ENCODE peak calls at places on chromosome 13, in five cellular contexts. Z, U, T, Q and O are unnamed samples.

GRCh38 chr13:34578471-34578870 is 363.6 kb upstream of the NBEA start:
- DNase-seq in Z (no peak), Q (peak), T (no peak), U (no peak), O (no peak)

GRCh38 chr13:22499919-22500318 is 680.9 kb upstream of the SGCG start:
- DNase-seq in T (no peak), Z (no peak), U (no peak), Q (no peak), O (no peak)

GRCh38 chr13:50291611-50292010 is 276.4 kb downstream of the KCNRG start:
- DNase-seq in Z (no peak), T (no peak), U (no peak), Q (peak), O (no peak)

GRCh38 chr13:25756916-25757315 is 294.9 kb downstream of the SHISA2 start:
- DNase-seq in Z (no peak), U (no peak), T (no peak), Q (no peak), O (no peak)

GRCh38 chr13:106139942-106140341 is 395.5 kb downstream of the EFNB2 start:
- DNase-seq in T (no peak), U (no peak), Q (no peak), Z (no peak), O (no peak)

GRCh38 chr13:101965096-101965495 is 436.8 kb downstream of the FGF14 start:
- DNase-seq in T (no peak), Q (no peak), U (no peak), Z (no peak), O (no peak)

GRCh38 chr13:78398743-78399410 is 204.5 kb downstream of the POU4F1 start:
- DNase-seq in T (no peak), U (no peak), Z (no peak), Q (no peak), O (no peak)

GRCh38 chr13:31236211-31236786 is 36.5 kb downstream of the B3GLCT start:
- DNase-seq in Q (peak), U (peak), Z (no peak), T (peak), O (no peak)

GRCh38 chr13:21822029-21822428 is 151.2 kb downstream of the FGF9 start:
- DNase-seq in U (no peak), T (no peak), Z (no peak), Q (no peak), O (no peak)

GRCh38 chr13:48727252-48728011 is 73.7 kb downstream of the CYSLTR2 start:
- DNase-seq in U (no peak), T (no peak), Q (peak), Z (no peak), O (no peak)

GRCh38 chr13:94667190-94667589 is 45.2 kb downstream of the SOX21 start:
- DNase-seq in T (no peak), Q (no peak), U (no peak), Z (no peak), O (no peak)

GRCh38 chr13:34522818-34523217 is 419.3 kb upstream of the NBEA start:
- DNase-seq in T (no peak), U (no peak), Q (no peak), Z (no peak), O (no peak)

GRCh38 chr13:52760078-52760477 is 20.5 kb upstream of the CNMD start:
- DNase-seq in T (no peak), U (no peak), Z (no peak), Q (no peak), O (no peak)

GRCh38 chr13:32624441-32624840 is 38.2 kb downstream of the PDS5B start:
- DNase-seq in U (no peak), Q (no peak), T (no peak), Z (no peak), O (no peak)

GRCh38 chr13:95437561-95437960 is 115.0 kb upstream of the CLDN10 start:
- DNase-seq in T (no peak), U (no peak), Q (no peak), Z (no peak), O (no peak)

GRCh38 chr13:95298971-95299627 is 2.2 kb downstream of the ABCC4 start:
- DNase-seq in Q (peak), Z (no peak), U (no peak), T (peak), O (no peak)

GRCh38 chr13:41917641-41918040 is 43.3 kb downstream of the VWA8 start:
- DNase-seq in Q (peak), Z (no peak), U (peak), T (peak), O (no peak)

GRCh38 chr13:44734204-44734707 is 158.1 kb upstream of the TSC22D1 start:
- DNase-seq in T (peak), Q (peak), Z (no peak), U (no peak), O (no peak)

GRCh38 chr13:98445340-98446233 is 131.3 kb downstream of the STK24 start:
- DNase-seq in T (no peak), Z (peak), Q (peak), U (no peak), O (peak)

GRCh38 chr13:75399879-75400217 is 82.1 kb downstream of the TBC1D4 start:
- DNase-seq in U (no peak), Z (no peak), Q (no peak), T (no peak), O (no peak)

GRCh38 chr13:63840551-63841421 is 2425.1 kb upstream of the PCDH20 start:
- DNase-seq in T (no peak), Z (no peak), U (no peak), Q (no peak), O (no peak)

GRCh38 chr13:44815507-44816074 is 173.7 kb downstream of the NUFIP1 start:
- DNase-seq in T (peak), Q (peak), U (peak), Z (no peak), O (no peak)

GRCh38 chr13:43159007-43159406 is 135.6 kb downstream of the DNAJC15 start:
- DNase-seq in U (no peak), Q (peak), Z (no peak), T (peak), O (no peak)

GRCh38 chr13:74550039-74550438 is 415.8 kb upstream of the KLF12 start:
- DNase-seq in Z (no peak), Q (no peak), T (no peak), U (no peak), O (no peak)

GRCh38 chr13:43769552-43769951 is 17.2 kb downstream of the ENOX1 start:
- DNase-seq in U (no peak), T (no peak), Z (no peak), Q (no peak), O (no peak)

GRCh38 chr13:106859505-106859904 is 291.6 kb upstream of the ARGLU1 start:
- DNase-seq in T (no peak), Z (no peak), Q (no peak), U (no peak), O (no peak)

GRCh38 chr13:50664961-50665360 is 178.5 kb downstream of the DLEU7 start:
- DNase-seq in T (no peak), Q (no peak), U (no peak), Z (peak), O (no peak)

GRCh38 chr13:72726721-72727416 is 560 bp downstream of the MZT1 start:
- DNase-seq in T (no peak), Q (peak), U (no peak), Z (peak), O (no peak)

GRCh38 chr13:98158172-98158907 is 15.4 kb downstream of the FARP1 start:
- DNase-seq in Z (no peak), T (no peak), Q (no peak), U (no peak), O (no peak)

GRCh38 chr13:110044521-110045200 is 258.3 kb upstream of the IRS2 start:
- DNase-seq in U (peak), Q (peak), Z (no peak), T (no peak), O (no peak)

GRCh38 chr13:20353973-20354372 is 121.9 kb upstream of the GJB6 start:
- DNase-seq in T (no peak), Z (no peak), U (peak), Q (peak), O (no peak)
- TF ChIP-seq CTCF in T (peak), Z (no peak), U (peak), Q (peak), O (no peak)

GRCh38 chr13:27556109-27556508 is 64.2 kb downstream of the LNX2 start:
- DNase-seq in T (no peak), U (peak), Z (no peak), Q (peak), O (no peak)
- TF ChIP-seq CTCF in T (peak), U (no peak), Z (no peak), Q (peak), O (peak)

GRCh38 chr13:87675851-87676250 is 4.7 kb downstream of the SLITRK5 start:
- DNase-seq in U (no peak), Q (no peak), T (no peak), Z (no peak), O (no peak)

GRCh38 chr13:87676254-87677042 is 5.3 kb downstream of the SLITRK5 start:
- DNase-seq in Q (no peak), T (no peak), Z (no peak), U (no peak), O (no peak)

GRCh38 chr13:87677334-87678234 is 6.4 kb downstream of the SLITRK5 start:
- DNase-seq in Z (no peak), U (no peak), Q (no peak), T (no peak), O (no peak)

GRCh38 chr13:87678353-87678752 is 7.2 kb downstream of the SLITRK5 start:
- DNase-seq in U (no peak), T (no peak), Q (no peak), Z (no peak), O (no peak)

GRCh38 chr13:87677043-87677333 is 5.8 kb downstream of the SLITRK5 start:
- DNase-seq in Q (no peak), Z (no peak), U (no peak), T (no peak), O (no peak)
- TF ChIP-seq CTCF in Q (no peak), Z (no peak), U (no peak), T (no peak), O (no peak)

DNA sequence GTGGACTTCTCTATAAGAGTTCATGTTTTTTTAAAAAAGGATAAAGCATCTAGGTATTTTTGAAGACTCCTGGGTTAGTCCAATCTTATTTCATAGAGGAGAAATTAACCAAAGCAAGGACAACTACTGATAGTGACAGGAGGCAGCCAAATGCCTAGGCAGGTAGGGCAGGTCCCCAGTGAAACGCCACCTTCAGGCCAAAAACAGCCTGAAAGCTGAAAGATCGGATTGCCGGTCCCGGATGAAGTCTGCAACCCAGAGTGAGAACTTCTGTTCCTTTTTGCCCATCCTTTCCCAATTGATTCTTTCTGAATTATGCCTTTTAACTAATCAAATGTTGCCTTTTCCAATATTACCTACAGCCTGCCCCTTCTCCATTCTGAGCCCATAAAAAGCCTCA is 6.1 kb upstream of the GGACT start:
- DNase-seq in Q (no peak), Z (no peak), U (no peak), T (no peak), O (no peak)
- TF ChIP-seq CTCF in Q (no peak), Z (no peak), U (peak), T (peak), O (peak)

DNA sequence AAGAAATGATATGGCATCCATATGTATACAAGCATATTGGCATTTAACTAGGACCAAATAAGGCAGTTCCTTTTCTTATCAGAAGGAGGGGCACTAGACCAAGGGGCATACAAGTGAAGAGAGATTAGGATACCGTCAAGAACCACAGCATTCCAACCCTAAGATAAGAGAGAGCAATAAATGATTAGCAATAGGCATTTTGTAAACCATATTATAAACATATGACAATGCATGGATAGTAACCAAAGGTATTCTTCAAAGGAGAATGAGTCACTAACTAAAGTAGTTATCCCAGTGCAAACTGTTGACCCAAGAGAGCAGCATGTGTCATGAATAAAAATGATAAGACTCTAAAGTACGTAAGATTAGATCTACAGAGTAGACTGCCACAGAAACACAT is 500.9 kb upstream of the HTR2A start:
- DNase-seq in Q (peak), U (no peak), T (peak), Z (no peak), O (no peak)
- TF ChIP-seq CTCF in Q (no peak), U (no peak), T (peak), Z (no peak), O (no peak)

GRCh38 chr13:66546534-66547379 is 683.4 kb downstream of the PCDH9 start:
- DNase-seq in Z (no peak), T (peak), U (no peak), Q (peak), O (no peak)

GRCh38 chr13:66547685-66548084 is 682.5 kb downstream of the PCDH9 start:
- DNase-seq in T (no peak), Z (no peak), U (no peak), Q (no peak), O (no peak)

DNA sequence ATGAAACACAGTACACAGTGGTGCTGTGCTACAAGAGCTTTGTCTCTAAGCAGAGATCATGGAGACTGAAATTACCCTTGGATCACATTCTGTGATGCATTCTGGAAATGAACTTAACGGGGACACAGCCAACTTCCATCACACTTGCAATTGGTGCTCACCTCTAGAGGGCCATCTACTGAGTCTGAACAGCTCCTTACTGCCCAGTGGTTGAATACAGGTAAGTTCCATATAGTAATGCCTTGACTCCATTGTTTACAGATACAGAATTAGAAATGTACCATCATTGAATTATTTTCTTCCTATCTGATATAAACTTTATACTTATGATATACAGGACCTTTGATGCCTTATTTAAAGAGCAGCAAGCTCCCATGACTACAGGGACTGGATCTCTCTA is 686.4 kb downstream of the PCDH9 start:
- DNase-seq in Z (no peak), U (no peak), Q (no peak), T (no peak), O (no peak)
- TF ChIP-seq CTCF in Z (no peak), U (no peak), Q (no peak), T (no peak), O (peak)

GRCh38 chr13:29771247-29771646 is 79.2 kb downstream of the UBL3 start:
- DNase-seq in T (no peak), Q (peak), Z (no peak), U (no peak), O (no peak)
- TF ChIP-seq CTCF in T (peak), Q (peak), Z (peak), U (peak), O (peak)

GRCh38 chr13:112102243-112102642 is 35.3 kb downstream of the SOX1 start:
- DNase-seq in T (no peak), Z (no peak), Q (no peak), U (no peak), O (no peak)
- TF ChIP-seq CTCF in T (no peak), Z (no peak), Q (no peak), U (no peak), O (peak)

GRCh38 chr13:84366484-84366883 is 484.2 kb upstream of the SLITRK1 start:
- DNase-seq in U (no peak), Q (peak), T (no peak), Z (no peak), O (no peak)
- TF ChIP-seq CTCF in U (no peak), Q (no peak), T (no peak), Z (no peak), O (no peak)

GRCh38 chr13:113216165-113217056 is 7.0 kb downstream of the CUL4A start:
- DNase-seq in Q (peak), T (no peak), U (no peak), Z (no peak), O (no peak)

GRCh38 chr13:113219311-113219940 is 10.0 kb downstream of the CUL4A start:
- DNase-seq in U (no peak), Q (peak), Z (no peak), T (no peak), O (no peak)

GRCh38 chr13:113224486-113224885 is 15.1 kb downstream of the CUL4A start:
- DNase-seq in Q (no peak), Z (no peak), T (no peak), U (no peak), O (no peak)

GRCh38 chr13:113220141-113220598 is 10.8 kb downstream of the CUL4A start:
- DNase-seq in T (no peak), U (no peak), Q (no peak), Z (no peak), O (no peak)

GRCh38 chr13:113220877-113221276 is 11.5 kb downstream of the CUL4A start:
- DNase-seq in T (no peak), U (no peak), Q (peak), Z (no peak), O (no peak)
- TF ChIP-seq CTCF in T (peak), U (peak), Q (peak), Z (no peak), O (no peak)